ENCODE peak calls at places on chromosomes 16 and 17, in nine cellular contexts. I is fibroblast of lung, T is neural progenitor cell, A is astrocyte, O is HCT116, L is hepatocyte, E is endothelial cell of umbilical vein, H is GM23338, W is PC-9. V is an unnamed sample.

GRCh38 chr17:61326330-61326729 is 73.3 kb upstream of the TBX2 start:
- DNase-seq in I (no peak), T (no peak), A (no peak), O (no peak), L (no peak), E (no peak), H (no peak), W (no peak), V (peak; percentile 20)

GRCh38 chr17:37642706-37643105 is 540 bp downstream of the DDX52 start:
- DNase-seq in I (peak; percentile 40), T (no peak), A (peak; percentile 35), O (no peak), L (peak; percentile 28), E (no peak), H (no peak), W (no peak), V (peak; percentile 72)

GRCh38 chr17:16915752-16916556 is 56.0 kb downstream of the TNFRSF13B start:
- DNase-seq in I (peak; percentile 29), T (peak; percentile 70), A (no peak), O (peak; percentile 70), L (peak; percentile 64), E (peak; percentile 17), H (peak; percentile 84), W (peak; percentile 73), V (peak; percentile 79)

GRCh38 chr16:23755484-23755809 is 621 bp downstream of the CHP2 start:
- DNase-seq in I (no peak), T (no peak), A (no peak), O (no peak), L (no peak), E (no peak), H (no peak), W (no peak), V (no peak)

GRCh38 chr16:14667347-14668266 is 26.5 kb downstream of the PLA2G10 start:
- DNase-seq in I (no peak), T (no peak), A (no peak), O (no peak), L (no peak), E (no peak), H (no peak), W (no peak), V (no peak)

GRCh38 chr17:57649731-57650484 is 95.2 kb downstream of the CCDC182 start:
- DNase-seq in I (peak; percentile 84), T (peak; percentile 25), A (peak; percentile 79), O (no peak), L (peak; percentile 32), E (no peak), H (peak; percentile 74), W (no peak), V (peak; percentile 22)

GRCh38 chr16:24013733-24014645 is 178.2 kb downstream of the PRKCB start:
- DNase-seq in I (no peak), T (no peak), A (no peak), O (no peak), L (no peak), E (no peak), H (no peak), W (no peak), V (no peak)

GRCh38 chr16:57838161-57838560 is 35.9 kb upstream of the KIFC3 start:
- DNase-seq in I (peak; percentile 45), T (no peak), A (peak; percentile 30), O (no peak), L (no peak), E (no peak), H (no peak), W (no peak), V (no peak)

GRCh38 chr17:7444682-7445010 is 215 bp upstream of the CHRNB1 start:
- DNase-seq in I (no peak), T (no peak), A (no peak), O (no peak), L (no peak), E (no peak), H (no peak), W (no peak), V (no peak)

GRCh38 chr17:7446669-7447068 is 1.8 kb downstream of the CHRNB1 start:
- DNase-seq in I (no peak), T (peak; percentile 29), A (no peak), O (no peak), L (no peak), E (no peak), H (peak; percentile 65), W (no peak), V (peak; percentile 22)

GRCh38 chr17:7442142-7442541 is 2.7 kb upstream of the CHRNB1 start:
- DNase-seq in I (no peak), T (no peak), A (no peak), O (no peak), L (no peak), E (no peak), H (no peak), W (no peak), V (no peak)

GRCh38 chr17:7443499-7444485 is 1.1 kb upstream of the CHRNB1 start:
- DNase-seq in I (peak; percentile 72), T (no peak), A (peak; percentile 57), O (no peak), L (no peak), E (peak; percentile 14), H (no peak), W (no peak), V (peak; percentile 67)

GRCh38 chr17:7445011-7445927 is at the start of gene CHRNB1:
- DNase-seq in I (peak; percentile 52), T (peak; percentile 96), A (no peak), O (peak; percentile 52), L (peak; percentile 85), E (peak; percentile 35), H (peak; percentile 96), W (peak; percentile 94), V (peak; percentile 62)
- TF ChIP-seq EZH2 in I (no peak), T (no peak), A (no peak), O (no peak), L (peak; percentile 34), E (no peak), H (no peak), W (no peak), V (no peak)

GRCh38 chr16:88418869-88419268 is 34.2 kb upstream of the ZFPM1 start:
- DNase-seq in I (no peak), T (no peak), A (no peak), O (no peak), L (no peak), E (no peak), H (no peak), W (no peak), V (no peak)
- TF ChIP-seq EZH2 in I (no peak), T (no peak), A (no peak), O (no peak), L (no peak), E (no peak), H (no peak), W (no peak), V (no peak)

GRCh38 chr17:83008526-83008925 is 70.9 kb upstream of the METRNL start:
- DNase-seq in I (no peak), T (no peak), A (no peak), O (no peak), L (no peak), E (no peak), H (no peak), W (no peak), V (no peak)

GRCh38 chr17:83012873-83013778 is 66.3 kb upstream of the METRNL start:
- DNase-seq in I (peak; percentile 95), T (no peak), A (peak; percentile 94), O (no peak), L (no peak), E (no peak), H (no peak), W (no peak), V (no peak)

GRCh38 chr17:83012161-83012800 is 67.1 kb upstream of the METRNL start:
- DNase-seq in I (no peak), T (no peak), A (no peak), O (no peak), L (no peak), E (no peak), H (no peak), W (no peak), V (no peak)

GRCh38 chr17:83009414-83010322 is 69.7 kb upstream of the METRNL start:
- DNase-seq in I (no peak), T (no peak), A (no peak), O (no peak), L (no peak), E (no peak), H (no peak), W (no peak), V (peak; percentile 19)

DNA sequence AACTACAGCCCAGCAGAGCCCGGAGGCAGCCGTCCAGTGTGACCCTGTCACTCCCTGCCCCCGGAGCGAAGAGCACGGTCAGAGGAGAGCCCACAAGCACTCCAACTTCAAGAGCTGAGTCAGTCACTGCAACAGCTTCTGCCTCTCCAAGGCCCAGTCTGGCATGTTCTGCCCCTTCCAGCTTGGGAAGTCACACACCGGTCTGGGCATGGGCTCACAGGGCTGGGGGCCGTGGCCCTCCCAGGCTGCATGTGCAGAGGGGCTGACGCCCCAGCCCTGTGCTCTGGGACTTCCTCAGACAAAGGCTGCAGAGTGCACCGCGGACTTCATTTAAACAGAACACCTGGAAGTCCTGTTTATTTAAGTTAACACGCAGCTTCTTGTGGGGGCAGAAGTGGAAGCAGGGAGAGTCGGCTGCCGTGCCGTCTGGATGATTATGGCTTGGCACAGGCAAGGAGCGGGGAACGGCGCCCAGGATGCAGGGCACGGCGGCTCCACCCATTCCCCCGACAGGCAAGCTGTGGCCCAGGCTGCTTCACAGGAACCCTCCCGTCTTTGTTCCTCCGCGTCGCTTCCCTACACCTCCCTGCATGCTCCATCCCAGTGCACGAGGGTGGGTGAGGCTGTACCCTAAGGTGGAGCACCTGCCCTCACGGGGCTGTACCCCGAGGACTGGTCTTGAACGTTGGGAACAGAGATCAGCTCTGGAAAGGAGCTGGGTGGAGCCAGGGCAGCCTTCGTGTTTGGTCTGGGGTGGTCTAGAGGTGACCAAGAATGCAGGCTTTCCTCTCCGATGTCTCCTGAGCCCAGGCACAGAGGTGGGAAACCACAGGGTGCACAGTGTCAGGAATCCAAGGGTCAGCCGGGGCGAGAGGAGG is 68.8 kb upstream of the METRNL start:
- DNase-seq in I (peak; percentile 67), T (no peak), A (peak; percentile 59), O (no peak), L (no peak), E (no peak), H (no peak), W (no peak), V (peak; percentile 84)
- TF ChIP-seq EZH2 in I (no peak), T (no peak), A (no peak), O (no peak), L (no peak), E (no peak), H (no peak), W (no peak), V (no peak)

GRCh38 chr17:75652934-75653549 is 13.9 kb downstream of the RECQL5 start:
- DNase-seq in I (peak; percentile 23), T (peak; percentile 74), A (peak; percentile 12), O (no peak), L (peak; percentile 67), E (peak; percentile 56), H (peak; percentile 84), W (peak; percentile 37), V (peak; percentile 54)

GRCh38 chr17:75654176-75654575 is 12.8 kb downstream of the RECQL5 start:
- DNase-seq in I (no peak), T (no peak), A (no peak), O (no peak), L (no peak), E (peak; percentile 45), H (no peak), W (no peak), V (peak; percentile 24)

GRCh38 chr17:75650874-75651273 is 16.1 kb downstream of the RECQL5 start:
- DNase-seq in I (no peak), T (no peak), A (no peak), O (no peak), L (no peak), E (no peak), H (no peak), W (no peak), V (no peak)

GRCh38 chr17:75649687-75650086 is 16.5 kb downstream of the SMIM5 start:
- DNase-seq in I (no peak), T (no peak), A (no peak), O (no peak), L (no peak), E (no peak), H (no peak), W (no peak), V (no peak)

GRCh38 chr17:75652341-75652740 is 14.6 kb downstream of the RECQL5 start:
- DNase-seq in I (no peak), T (no peak), A (no peak), O (no peak), L (no peak), E (no peak), H (no peak), W (no peak), V (no peak)
- TF ChIP-seq EZH2 in I (no peak), T (no peak), A (no peak), O (no peak), L (no peak), E (no peak), H (no peak), W (no peak), V (no peak)